ENCODE peak calls at places on chromosomes 11 and 22, in four cellular contexts. Q is activated CD8-positive, alpha-beta memory T cell treated with anti-CD3 and anti-CD28 coated beads for 4 hours; G is T-helper 2 cell; E is H54. O is an unnamed sample.

GRCh38 chr22:31295831-31296230 is 3.5 kb upstream of the PIK3IP1 start:
- DNase-seq in Q (no peak), G (no peak), E (no peak), O (no peak)

GRCh38 chr22:22406445-22406844 is 102.1 kb downstream of the ZNF280B start:
- DNase-seq in Q (no peak), G (no peak), E (no peak), O (no peak)

GRCh38 chr22:47175151-47175760 is 412.8 kb downstream of the TBC1D22A start:
- DNase-seq in Q (no peak), G (no peak), E (no peak), O (peak)

GRCh38 chr22:47687776-47688175 is 925.3 kb downstream of the TBC1D22A start:
- DNase-seq in Q (no peak), G (no peak), E (no peak), O (no peak)

GRCh38 chr11:2798951-2799761 is 86.4 kb downstream of the CDKN1C start:
- DNase-seq in Q (no peak), G (no peak), E (no peak), O (peak)

GRCh38 chr11:64609436-64610047 is 18.5 kb downstream of the SLC22A12 start:
- DNase-seq in Q (no peak), G (no peak), E (peak), O (no peak)

GRCh38 chr11:3674189-3674588 is 3.0 kb upstream of the CHRNA10 start:
- DNase-seq in Q (no peak), G (no peak), E (peak), O (no peak)

GRCh38 chr11:44409558-44410236 is 99.8 kb upstream of the ALX4 start:
- DNase-seq in Q (no peak), G (no peak), E (no peak), O (peak)

GRCh38 chr11:10026514-10026913 is 267.5 kb downstream of the SBF2 start:
- DNase-seq in Q (no peak), G (no peak), E (no peak), O (no peak)

GRCh38 chr22:31977141-31977781 is 32.9 kb downstream of the YWHAH start:
- DNase-seq in Q (peak), G (peak), E (peak), O (no peak)

GRCh38 chr11:20367313-20367948 is 3.9 kb downstream of the HTATIP2 start:
- DNase-seq in Q (peak), G (peak), E (peak), O (no peak)

GRCh38 chr11:102846292-102846691 is 2.9 kb upstream of the MMP3 start:
- DNase-seq in Q (no peak), G (no peak), E (no peak), O (no peak)

GRCh38 chr22:38240734-38241252 is 32.0 kb downstream of the TMEM184B start:
- DNase-seq in Q (no peak), G (no peak), E (peak), O (no peak)

GRCh38 chr11:70071996-70072395 is 6.1 kb upstream of the ANO1 start:
- DNase-seq in Q (no peak), G (no peak), E (no peak), O (no peak)

GRCh38 chr11:45287316-45287903 is 1.3 kb upstream of the SYT13 start:
- DNase-seq in Q (no peak), G (no peak), E (no peak), O (no peak)

GRCh38 chr11:10401275-10401674 is 53.8 kb upstream of the AMPD3 start:
- DNase-seq in Q (no peak), G (no peak), E (no peak), O (no peak)

GRCh38 chr22:26168934-26169311 is 339 bp upstream of the SEZ6L start:
- DNase-seq in Q (no peak), G (no peak), E (no peak), O (no peak)

GRCh38 chr11:101456812-101457211 is 127.0 kb downstream of the TRPC6 start:
- DNase-seq in Q (no peak), G (no peak), E (no peak), O (no peak)

GRCh38 chr22:28075260-28075981 is 156.4 kb upstream of the PITPNB start:
- DNase-seq in Q (no peak), G (no peak), E (peak), O (no peak)

GRCh38 chr22:36413022-36413770 is 25.4 kb upstream of the MYH9 start:
- DNase-seq in Q (no peak), G (no peak), E (no peak), O (no peak)